ENCODE peak calls at places on chromosome 11, in four cellular contexts. I, F, T and Q are unnamed samples.

GRCh38 chr11:45994421-45995341 is 72.2 kb downstream of the LARGE2 start:
- DNase-seq in I (peak; percentile 72), F (no peak), T (no peak), Q (no peak)

GRCh38 chr11:1102221-1102971 is 27.7 kb downstream of the MUC2 start:
- DNase-seq in I (no peak), F (no peak), T (no peak), Q (no peak)

GRCh38 chr11:70402685-70403084 is 4.4 kb downstream of the CTTN start:
- DNase-seq in I (no peak), F (no peak), T (no peak), Q (no peak)

GRCh38 chr11:102267602-102268001 is 49.7 kb upstream of the BIRC3 start:
- DNase-seq in I (peak; percentile 19), F (no peak), T (no peak), Q (peak; percentile 40)

GRCh38 chr11:62025429-62026105 is 58.1 kb upstream of the FTH1 start:
- DNase-seq in I (peak; percentile 83), F (no peak), T (peak; percentile 87), Q (peak; percentile 86)

GRCh38 chr11:121873770-121874169 is 242.2 kb downstream of the BLID start:
- DNase-seq in I (no peak), F (no peak), T (no peak), Q (no peak)

GRCh38 chr11:7278314-7278917 is 26.7 kb downstream of the SYT9 start:
- DNase-seq in I (peak; percentile 46), F (no peak), T (peak; percentile 10), Q (peak; percentile 50)

GRCh38 chr11:61754534-61755482 is 2.4 kb downstream of the MYRF start:
- DNase-seq in I (peak; percentile 77), F (no peak), T (no peak), Q (no peak)

GRCh38 chr11:78365381-78365792 is 52.2 kb downstream of the GAB2 start:
- DNase-seq in I (no peak), F (peak; percentile 61), T (peak; percentile 13), Q (no peak)

GRCh38 chr11:111301004-111301839 is 2.9 kb downstream of the POU2AF3 start:
- DNase-seq in I (no peak), F (no peak), T (no peak), Q (no peak)

GRCh38 chr11:45892856-45893255 is 7.4 kb downstream of the MAPK8IP1 start:
- DNase-seq in I (no peak), F (no peak), T (no peak), Q (no peak)

GRCh38 chr11:90310210-90310609 is 87.4 kb upstream of the CHORDC1 start:
- DNase-seq in I (no peak), F (no peak), T (peak; percentile 71), Q (no peak)

GRCh38 chr11:2142762-2143202 is 3.6 kb upstream of the IGF2 start:
- DNase-seq in I (no peak), F (no peak), T (no peak), Q (no peak)
- TF ChIP-seq RAD21 in I (no peak), F (no peak), T (no peak), Q (no peak)

GRCh38 chr11:96340555-96340885 is 2.5 kb downstream of the MAML2 start:
- DNase-seq in I (no peak), F (no peak), T (no peak), Q (no peak)

GRCh38 chr11:96341237-96342130 is 1.5 kb downstream of the MAML2 start:
- DNase-seq in I (peak; percentile 73), F (peak; percentile 61), T (peak; percentile 44), Q (no peak)

GRCh38 chr11:96337541-96338530 is 5.2 kb downstream of the MAML2 start:
- DNase-seq in I (no peak), F (no peak), T (no peak), Q (no peak)

GRCh38 chr11:96339704-96340554 is 3.1 kb downstream of the MAML2 start:
- DNase-seq in I (no peak), F (no peak), T (no peak), Q (no peak)

GRCh38 chr11:96338910-96339703 is 3.9 kb downstream of the MAML2 start:
- DNase-seq in I (no peak), F (no peak), T (peak; percentile 25), Q (no peak)
- TF ChIP-seq RNF2 in I (no peak), F (no peak), T (no peak), Q (no peak)

GRCh38 chr11:133618500-133618899 is 86.2 kb upstream of the OPCML start:
- DNase-seq in I (no peak), F (peak; percentile 44), T (no peak), Q (no peak)

GRCh38 chr11:133619397-133619796 is 87.1 kb upstream of the OPCML start:
- DNase-seq in I (no peak), F (peak; percentile 47), T (no peak), Q (no peak)

DNA sequence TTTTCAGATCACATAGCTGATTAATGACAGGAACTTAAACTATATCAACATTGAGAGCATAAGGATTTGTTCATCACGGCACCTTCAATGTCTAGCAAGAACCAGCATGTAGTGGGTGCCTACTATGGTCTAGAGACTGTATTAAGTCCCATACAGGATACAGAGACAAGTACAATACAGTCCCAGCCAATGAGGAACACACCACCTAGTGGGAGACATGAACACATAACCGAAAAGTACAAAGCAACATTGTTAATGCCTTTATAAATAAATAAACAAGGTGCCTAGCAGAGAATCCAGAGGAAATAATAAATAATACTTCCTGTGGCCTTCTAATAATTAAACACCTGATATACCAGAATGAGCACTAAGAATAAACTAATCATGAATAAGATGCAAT is 87.7 kb upstream of the OPCML start:
- DNase-seq in I (no peak), F (peak; percentile 23), T (peak; percentile 2), Q (no peak)
- TF ChIP-seq CTCF in I (no peak), F (no peak), T (no peak), Q (no peak)

GRCh38 chr11:117670924-117671323 is 126.1 kb downstream of the DSCAML1 start:
- DNase-seq in I (no peak), F (no peak), T (no peak), Q (no peak)
- TF ChIP-seq RAD21 in I (no peak), F (no peak), T (no peak), Q (no peak)

GRCh38 chr11:113189909-113190667 is 124.3 kb upstream of the TTC12 start:
- DNase-seq in I (peak; percentile 57), F (no peak), T (no peak), Q (peak; percentile 53)
- TF ChIP-seq RNF2 in I (no peak), F (no peak), T (no peak), Q (no peak)

GRCh38 chr11:65928667-65929066 is 9.4 kb downstream of the DRAP1 start:
- DNase-seq in I (peak; percentile 28), F (no peak), T (no peak), Q (no peak)

GRCh38 chr11:65931773-65932557 is 12.7 kb downstream of the DRAP1 start:
- DNase-seq in I (no peak), F (no peak), T (no peak), Q (no peak)

GRCh38 chr11:65934014-65934413 is 11.3 kb upstream of the TSGA10IP start:
- DNase-seq in I (peak; percentile 41), F (no peak), T (no peak), Q (no peak)

GRCh38 chr11:65927904-65928397 is 8.7 kb downstream of the DRAP1 start:
- DNase-seq in I (peak; percentile 14), F (no peak), T (no peak), Q (no peak)

GRCh38 chr11:65932558-65932919 is 12.7 kb upstream of the TSGA10IP start:
- DNase-seq in I (peak; percentile 61), F (peak; percentile 60), T (no peak), Q (peak; percentile 50)
- TF ChIP-seq CTCF in I (peak; percentile 49), F (no peak), T (no peak), Q (peak; percentile 6)